ENCODE peak calls at places on chromosome 20, in six cellular contexts. One of them, this sample, is unnamed.

GRCh38 chr20:31638816-31639215 is 1.1 kb downstream of the COX4I2 start:
- DNase-seq in PC-3: no peak
- DNase-seq in AG09309: no peak
- DNase-seq in OCI-LY7: no peak
- DNase-seq in choroid plexus epithelial cell: no peak
- DNase-seq in psoas muscle: no peak
- DNase-seq in this sample: no peak

GRCh38 chr20:11752336-11752735 is 165.4 kb upstream of the BTBD3 start:
- DNase-seq in psoas muscle: no peak
- DNase-seq in AG09309: no peak
- DNase-seq in PC-3: no peak
- DNase-seq in OCI-LY7: no peak
- DNase-seq in choroid plexus epithelial cell: no peak
- DNase-seq in this sample: no peak

GRCh38 chr20:61416546-61416945 is 164.5 kb downstream of the CDH4 start:
- DNase-seq in AG09309: no peak
- DNase-seq in psoas muscle: no peak
- DNase-seq in PC-3: no peak
- DNase-seq in choroid plexus epithelial cell: no peak
- DNase-seq in OCI-LY7: no peak
- DNase-seq in this sample: no peak

GRCh38 chr20:51393566-51393965 is 149.0 kb downstream of the NFATC2 start:
- DNase-seq in AG09309: no peak
- DNase-seq in PC-3: no peak
- DNase-seq in psoas muscle: no peak
- DNase-seq in choroid plexus epithelial cell: no peak
- DNase-seq in OCI-LY7: no peak
- DNase-seq in this sample: no peak

GRCh38 chr20:46582648-46583047 is 32.2 kb upstream of the OCSTAMP start:
- DNase-seq in OCI-LY7: no peak
- DNase-seq in PC-3: no peak
- DNase-seq in psoas muscle: no peak
- DNase-seq in AG09309: no peak
- DNase-seq in choroid plexus epithelial cell: no peak
- DNase-seq in this sample: no peak

GRCh38 chr20:34675993-34676641 is 775 bp downstream of the PIGU start:
- DNase-seq in choroid plexus epithelial cell: no peak
- DNase-seq in OCI-LY7: peak
- DNase-seq in PC-3: no peak
- DNase-seq in AG09309: no peak
- DNase-seq in psoas muscle: no peak
- DNase-seq in this sample: no peak

GRCh38 chr20:53959849-53960585 is 110.4 kb downstream of the BCAS1 start:
- DNase-seq in OCI-LY7: no peak
- DNase-seq in PC-3: peak
- DNase-seq in AG09309: no peak
- DNase-seq in psoas muscle: no peak
- DNase-seq in choroid plexus epithelial cell: peak
- DNase-seq in this sample: peak

GRCh38 chr20:56630506-56631317 is 1.6 kb downstream of the TFAP2C start:
- DNase-seq in OCI-LY7: no peak
- DNase-seq in AG09309: no peak
- DNase-seq in PC-3: peak
- DNase-seq in psoas muscle: no peak
- DNase-seq in choroid plexus epithelial cell: peak
- DNase-seq in this sample: no peak

GRCh38 chr20:32378461-32378860 is 20.3 kb downstream of the ASXL1 start:
- DNase-seq in OCI-LY7: no peak
- DNase-seq in choroid plexus epithelial cell: peak
- DNase-seq in AG09309: no peak
- DNase-seq in psoas muscle: no peak
- DNase-seq in PC-3: no peak
- DNase-seq in this sample: no peak

GRCh38 chr20:20083796-20084195 is 31.5 kb downstream of the CFAP61 start:
- DNase-seq in choroid plexus epithelial cell: peak
- DNase-seq in PC-3: peak
- DNase-seq in AG09309: no peak
- DNase-seq in psoas muscle: no peak
- DNase-seq in OCI-LY7: peak
- DNase-seq in this sample: no peak

GRCh38 chr20:3237958-3238615 is 903 bp downstream of the SLC4A11 start:
- DNase-seq in OCI-LY7: peak
- DNase-seq in PC-3: no peak
- DNase-seq in psoas muscle: no peak
- DNase-seq in AG09309: no peak
- DNase-seq in choroid plexus epithelial cell: no peak
- DNase-seq in this sample: no peak

GRCh38 chr20:3238616-3239025 is 369 bp downstream of the SLC4A11 start:
- DNase-seq in AG09309: no peak
- DNase-seq in OCI-LY7: peak
- DNase-seq in choroid plexus epithelial cell: peak
- DNase-seq in psoas muscle: no peak
- DNase-seq in PC-3: peak
- DNase-seq in this sample: no peak

GRCh38 chr20:3235661-3236324 is 3.2 kb downstream of the SLC4A11 start:
- DNase-seq in AG09309: no peak
- DNase-seq in psoas muscle: no peak
- DNase-seq in OCI-LY7: no peak
- DNase-seq in choroid plexus epithelial cell: no peak
- DNase-seq in PC-3: peak
- DNase-seq in this sample: no peak

GRCh38 chr20:3239026-3239866 is at the start of gene SLC4A11:
- DNase-seq in AG09309: no peak
- DNase-seq in PC-3: peak
- DNase-seq in choroid plexus epithelial cell: peak
- DNase-seq in psoas muscle: peak
- DNase-seq in OCI-LY7: peak
- DNase-seq in this sample: no peak

DNA sequence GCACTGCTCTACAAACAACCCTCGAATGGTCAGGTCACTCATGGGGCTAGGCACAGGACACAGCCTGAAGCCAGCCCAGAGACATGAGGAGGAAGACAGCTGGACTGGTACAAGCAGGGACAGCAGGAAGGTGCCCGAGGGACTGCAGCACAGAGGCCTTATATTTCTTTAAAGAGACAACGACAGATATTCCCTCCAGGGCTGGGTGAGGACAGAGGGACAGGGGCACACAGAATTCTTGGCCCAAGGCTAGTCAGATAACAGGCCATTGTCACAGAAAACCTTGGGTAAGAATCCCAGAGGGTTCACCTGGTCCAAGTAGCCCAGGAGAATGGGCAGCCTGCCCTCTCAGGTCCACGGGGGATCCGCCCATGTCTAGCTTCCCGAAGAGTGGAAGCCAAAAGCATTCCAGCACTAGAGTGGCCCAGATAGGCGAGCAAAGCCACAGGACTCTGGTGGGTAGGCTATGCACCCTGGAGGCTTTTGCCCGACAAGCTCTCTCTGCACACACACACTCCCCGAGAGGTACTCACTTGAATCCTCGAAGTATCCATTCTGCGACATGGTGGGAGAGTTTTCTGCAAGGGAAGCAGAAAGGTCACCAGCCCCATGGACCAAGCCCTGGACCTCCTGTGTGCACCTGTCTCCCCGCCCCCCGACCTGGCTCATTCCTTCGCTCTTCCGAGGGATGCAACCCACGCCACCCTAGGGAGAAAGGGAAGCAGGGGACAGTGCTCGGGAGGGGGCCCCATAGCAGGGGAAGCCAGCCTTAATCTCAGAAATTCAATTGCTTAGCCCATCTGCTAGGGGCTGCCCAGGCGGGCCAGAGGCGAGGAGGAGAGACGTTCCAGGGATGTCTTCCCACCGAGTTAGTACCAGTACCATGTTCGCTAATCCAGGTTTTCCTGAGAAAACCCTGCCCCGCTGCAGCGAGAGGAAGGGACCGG is 1.7 kb downstream of the SLC4A11 start:
- DNase-seq in choroid plexus epithelial cell: no peak
- DNase-seq in PC-3: no peak
- DNase-seq in psoas muscle: no peak
- DNase-seq in OCI-LY7: no peak
- DNase-seq in AG09309: no peak
- DNase-seq in this sample: no peak
- H3K4me3 ChIP-seq in choroid plexus epithelial cell: no peak
- H3K4me3 ChIP-seq in PC-3: peak
- H3K4me3 ChIP-seq in psoas muscle: peak
- H3K4me3 ChIP-seq in OCI-LY7: peak
- H3K4me3 ChIP-seq in AG09309: no peak
- H3K4me3 ChIP-seq in this sample: no peak

GRCh38 chr20:50165687-50166554 is 12.4 kb upstream of the PEDS1 start:
- DNase-seq in choroid plexus epithelial cell: peak
- DNase-seq in psoas muscle: peak
- DNase-seq in OCI-LY7: no peak
- DNase-seq in PC-3: peak
- DNase-seq in AG09309: peak
- DNase-seq in this sample: peak
- H3K4me3 ChIP-seq in choroid plexus epithelial cell: peak
- H3K4me3 ChIP-seq in psoas muscle: peak
- H3K4me3 ChIP-seq in OCI-LY7: no peak
- H3K4me3 ChIP-seq in PC-3: peak
- H3K4me3 ChIP-seq in AG09309: peak
- H3K4me3 ChIP-seq in this sample: peak

GRCh38 chr20:1119524-1119923 is 1.1 kb downstream of the PSMF1 start:
- DNase-seq in choroid plexus epithelial cell: no peak
- DNase-seq in psoas muscle: no peak
- DNase-seq in PC-3: no peak
- DNase-seq in OCI-LY7: no peak
- DNase-seq in AG09309: no peak
- DNase-seq in this sample: no peak

GRCh38 chr20:1124416-1124815 is 6.0 kb downstream of the PSMF1 start:
- DNase-seq in OCI-LY7: no peak
- DNase-seq in psoas muscle: no peak
- DNase-seq in AG09309: no peak
- DNase-seq in choroid plexus epithelial cell: peak
- DNase-seq in PC-3: no peak
- DNase-seq in this sample: no peak

GRCh38 chr20:1121439-1121838 is 3.0 kb downstream of the PSMF1 start:
- DNase-seq in OCI-LY7: no peak
- DNase-seq in choroid plexus epithelial cell: no peak
- DNase-seq in PC-3: no peak
- DNase-seq in psoas muscle: no peak
- DNase-seq in AG09309: no peak
- DNase-seq in this sample: no peak

GRCh38 chr20:1125266-1125665 is 6.9 kb downstream of the PSMF1 start:
- DNase-seq in PC-3: no peak
- DNase-seq in choroid plexus epithelial cell: no peak
- DNase-seq in OCI-LY7: no peak
- DNase-seq in psoas muscle: no peak
- DNase-seq in AG09309: no peak
- DNase-seq in this sample: no peak

DNA sequence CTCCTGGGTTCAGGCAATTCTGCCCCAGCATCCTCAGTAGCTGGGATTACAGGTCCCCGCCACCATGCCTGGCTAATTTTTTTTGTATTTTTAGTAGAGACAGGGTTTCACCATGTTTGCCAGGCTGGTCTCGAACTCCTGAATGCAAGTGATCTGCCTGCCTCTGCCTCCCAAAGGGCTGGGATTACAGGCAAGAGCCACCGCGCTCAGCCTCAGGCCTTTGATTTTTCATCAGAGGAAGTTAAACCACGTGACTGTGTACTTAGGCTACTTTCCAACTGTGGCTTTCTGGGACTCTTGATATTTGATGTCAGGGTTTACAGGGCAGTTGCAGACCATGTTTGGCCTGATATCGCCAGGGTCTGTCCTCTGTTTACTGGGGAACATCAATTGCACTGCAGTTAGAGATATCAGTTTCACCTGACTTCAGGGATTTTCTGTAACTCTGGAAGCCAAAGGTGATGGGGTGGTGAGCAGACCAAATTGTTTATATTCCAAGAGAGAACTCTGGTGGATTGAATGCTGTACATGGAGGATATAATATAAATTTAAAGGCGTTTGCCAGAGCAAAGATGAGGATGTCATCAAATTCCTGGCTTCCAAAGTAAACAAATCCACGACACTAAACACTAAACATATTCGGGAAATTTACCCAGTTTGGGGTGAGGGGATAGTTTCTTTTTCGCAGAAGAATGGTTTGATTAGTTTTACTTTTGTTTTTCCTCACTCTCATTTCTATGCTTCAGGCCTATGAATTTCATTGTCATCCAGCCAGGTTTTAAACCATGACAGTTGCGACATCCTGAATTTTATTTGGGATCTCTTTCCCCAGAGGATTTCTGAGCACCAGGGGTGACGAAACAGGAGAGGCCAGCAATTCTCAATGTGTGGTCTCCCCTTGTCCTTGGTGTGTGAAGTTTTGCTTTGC is 4.2 kb downstream of the PSMF1 start:
- DNase-seq in PC-3: peak
- DNase-seq in choroid plexus epithelial cell: peak
- DNase-seq in OCI-LY7: no peak
- DNase-seq in AG09309: peak
- DNase-seq in psoas muscle: peak
- DNase-seq in this sample: no peak
- H3K4me3 ChIP-seq in PC-3: no peak
- H3K4me3 ChIP-seq in choroid plexus epithelial cell: peak
- H3K4me3 ChIP-seq in OCI-LY7: no peak
- H3K4me3 ChIP-seq in AG09309: no peak
- H3K4me3 ChIP-seq in psoas muscle: peak
- H3K4me3 ChIP-seq in this sample: no peak

GRCh38 chr20:58449703-58450138 is 60.7 kb downstream of the VAPB start:
- DNase-seq in PC-3: no peak
- DNase-seq in AG09309: no peak
- DNase-seq in choroid plexus epithelial cell: no peak
- DNase-seq in psoas muscle: no peak
- DNase-seq in OCI-LY7: no peak
- DNase-seq in this sample: no peak

GRCh38 chr20:58453391-58453790 is 61.8 kb downstream of the APCDD1L start:
- DNase-seq in psoas muscle: no peak
- DNase-seq in OCI-LY7: no peak
- DNase-seq in PC-3: no peak
- DNase-seq in choroid plexus epithelial cell: no peak
- DNase-seq in AG09309: no peak
- DNase-seq in this sample: no peak

GRCh38 chr20:58454460-58454859 is 60.7 kb downstream of the APCDD1L start:
- DNase-seq in AG09309: no peak
- DNase-seq in OCI-LY7: no peak
- DNase-seq in PC-3: no peak
- DNase-seq in choroid plexus epithelial cell: no peak
- DNase-seq in psoas muscle: no peak
- DNase-seq in this sample: no peak

GRCh38 chr20:58450259-58450658 is 61.2 kb downstream of the VAPB start:
- DNase-seq in psoas muscle: no peak
- DNase-seq in PC-3: no peak
- DNase-seq in AG09309: peak
- DNase-seq in choroid plexus epithelial cell: no peak
- DNase-seq in OCI-LY7: no peak
- DNase-seq in this sample: no peak

DNA sequence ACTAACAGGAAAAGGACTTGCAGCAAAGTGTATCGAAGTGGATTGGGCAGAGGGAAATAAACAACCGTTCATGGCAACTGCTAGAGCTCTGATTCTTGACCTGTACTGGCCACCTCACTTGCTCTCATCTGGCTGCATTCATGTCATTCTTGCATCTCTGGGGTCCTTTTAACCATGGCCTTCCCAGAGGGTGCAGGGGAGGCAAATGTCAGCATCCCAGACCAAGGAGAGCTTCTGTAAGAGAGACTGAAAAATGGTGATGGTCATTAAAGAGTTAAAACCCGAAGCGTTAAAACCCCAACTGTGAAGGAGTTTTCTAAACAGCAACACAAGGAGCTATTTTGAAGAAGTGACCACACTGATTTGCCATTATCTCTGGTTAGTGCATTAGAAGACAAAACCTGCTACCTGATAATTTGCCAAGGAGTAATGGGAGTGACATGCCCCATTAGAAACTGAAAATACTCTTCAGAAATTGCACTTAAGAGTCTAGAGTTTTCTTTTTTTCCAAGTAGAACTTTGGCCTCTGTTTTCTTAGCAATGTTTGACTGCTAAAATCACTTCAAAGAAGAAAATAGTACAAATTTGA is 62.4 kb downstream of the APCDD1L start:
- DNase-seq in PC-3: no peak
- DNase-seq in choroid plexus epithelial cell: no peak
- DNase-seq in AG09309: no peak
- DNase-seq in psoas muscle: no peak
- DNase-seq in OCI-LY7: no peak
- DNase-seq in this sample: no peak
- H3K4me3 ChIP-seq in PC-3: no peak
- H3K4me3 ChIP-seq in choroid plexus epithelial cell: no peak
- H3K4me3 ChIP-seq in AG09309: no peak
- H3K4me3 ChIP-seq in psoas muscle: no peak
- H3K4me3 ChIP-seq in OCI-LY7: no peak
- H3K4me3 ChIP-seq in this sample: no peak